ENCODE peak calls at places on chromosome 3, in six cellular contexts. F, B, R, H, A and S are unnamed samples.

GRCh38 chr3:157290761-157291160 is 130.8 kb upstream of the CCNL1 start:
- DNase-seq in F (no peak), B (peak), R (no peak), H (no peak), A (peak), S (peak)

GRCh38 chr3:171162986-171163723 is 136.6 kb upstream of the SLC2A2 start:
- DNase-seq in F (no peak), B (no peak), R (no peak), H (no peak), A (no peak), S (no peak)

GRCh38 chr3:42701371-42702065 is 1.1 kb downstream of the HHATL start:
- DNase-seq in F (peak), B (no peak), R (no peak), H (peak), A (peak), S (peak)

GRCh38 chr3:13636874-13637273 is 87.9 kb downstream of the FBLN2 start:
- DNase-seq in F (peak), B (no peak), R (no peak), H (no peak), A (no peak), S (no peak)

GRCh38 chr3:8985411-8985831 is 22.1 kb upstream of the RAD18 start:
- DNase-seq in F (no peak), B (no peak), R (no peak), H (no peak), A (no peak), S (no peak)

GRCh38 chr3:110932515-110933095 is 139.0 kb upstream of the NECTIN3 start:
- DNase-seq in F (no peak), B (no peak), R (no peak), H (no peak), A (peak), S (no peak)

GRCh38 chr3:126320517-126321293 is 36.5 kb downstream of the KLF15 start:
- DNase-seq in F (no peak), B (no peak), R (no peak), H (no peak), A (no peak), S (no peak)

GRCh38 chr3:121473001-121473400 is 72.8 kb downstream of the POLQ start:
- DNase-seq in F (no peak), B (no peak), R (no peak), H (no peak), A (peak), S (peak)

GRCh38 chr3:188807002-188807401 is 364.8 kb upstream of the TPRG1 start:
- DNase-seq in F (no peak), B (no peak), R (no peak), H (no peak), A (peak), S (no peak)

GRCh38 chr3:186640473-186640818 is 247 bp downstream of the FETUB start:
- DNase-seq in F (no peak), B (no peak), R (peak), H (no peak), A (peak), S (peak)

GRCh38 chr3:16721494-16721893 is 116.3 kb upstream of the DAZL start:
- DNase-seq in F (no peak), B (no peak), R (no peak), H (no peak), A (no peak), S (no peak)

GRCh38 chr3:99920530-99921376 is 103.1 kb downstream of the CMSS1 start:
- DNase-seq in F (peak), B (no peak), R (peak), H (peak), A (peak), S (no peak)

GRCh38 chr3:132788299-132788698 is 66.1 kb upstream of the NPHP3 start:
- DNase-seq in F (no peak), B (no peak), R (peak), H (no peak), A (peak), S (peak)

GRCh38 chr3:129756871-129757270 is 136.6 kb downstream of the TMCC1 start:
- DNase-seq in F (no peak), B (peak), R (no peak), H (no peak), A (peak), S (peak)

GRCh38 chr3:38005076-38006020 is 14.8 kb downstream of the VILL start:
- DNase-seq in F (peak), B (no peak), R (no peak), H (peak), A (peak), S (no peak)

GRCh38 chr3:15010664-15011063 is 54.5 kb downstream of the MRPS25 start:
- DNase-seq in F (no peak), B (no peak), R (peak), H (no peak), A (peak), S (no peak)

GRCh38 chr3:195508185-195508584 is 34.9 kb downstream of the PPP1R2 start:
- DNase-seq in F (no peak), B (no peak), R (no peak), H (no peak), A (no peak), S (no peak)

GRCh38 chr3:127068871-127069270 is 86.0 kb downstream of the PLXNA1 start:
- DNase-seq in F (no peak), B (no peak), R (no peak), H (no peak), A (no peak), S (no peak)

GRCh38 chr3:114449271-114450007 is 155.6 kb downstream of the TIGIT start:
- DNase-seq in F (no peak), B (no peak), R (peak), H (no peak), A (no peak), S (no peak)

GRCh38 chr3:11323827-11324226 is 51.6 kb downstream of the ATG7 start:
- DNase-seq in F (no peak), B (no peak), R (no peak), H (no peak), A (peak), S (no peak)

GRCh38 chr3:57998366-57999283 is 9.6 kb upstream of the FLNB start:
- DNase-seq in F (no peak), B (no peak), R (peak), H (peak), A (peak), S (no peak)

GRCh38 chr3:12964713-12965612 is 108.3 kb downstream of the IQSEC1 start:
- DNase-seq in F (no peak), B (no peak), R (no peak), H (no peak), A (no peak), S (no peak)

GRCh38 chr3:50156991-50157493 is 1.9 kb downstream of the SEMA3F start:
- DNase-seq in F (no peak), B (no peak), R (no peak), H (peak), A (peak), S (no peak)
- H3K4me3 ChIP-seq in F (no peak), B (peak), R (peak), H (peak), A (peak), S (peak)

GRCh38 chr3:101677436-101678286 is 729 bp upstream of the ZBTB11 start:
- DNase-seq in F (peak), B (no peak), R (no peak), H (no peak), A (no peak), S (no peak)
- H3K4me3 ChIP-seq in F (peak), B (peak), R (peak), H (peak), A (peak), S (peak)

GRCh38 chr3:125062904-125063618 is 7.3 kb upstream of the HEG1 start:
- DNase-seq in F (no peak), B (peak), R (peak), H (no peak), A (peak), S (peak)

GRCh38 chr3:125058959-125059358 is 3.2 kb upstream of the HEG1 start:
- DNase-seq in F (no peak), B (no peak), R (no peak), H (no peak), A (no peak), S (no peak)

GRCh38 chr3:125061170-125061569 is 5.4 kb upstream of the HEG1 start:
- DNase-seq in F (no peak), B (no peak), R (no peak), H (no peak), A (peak), S (no peak)

GRCh38 chr3:125059488-125060245 is 3.9 kb upstream of the HEG1 start:
- DNase-seq in F (no peak), B (no peak), R (no peak), H (no peak), A (peak), S (no peak)

DNA sequence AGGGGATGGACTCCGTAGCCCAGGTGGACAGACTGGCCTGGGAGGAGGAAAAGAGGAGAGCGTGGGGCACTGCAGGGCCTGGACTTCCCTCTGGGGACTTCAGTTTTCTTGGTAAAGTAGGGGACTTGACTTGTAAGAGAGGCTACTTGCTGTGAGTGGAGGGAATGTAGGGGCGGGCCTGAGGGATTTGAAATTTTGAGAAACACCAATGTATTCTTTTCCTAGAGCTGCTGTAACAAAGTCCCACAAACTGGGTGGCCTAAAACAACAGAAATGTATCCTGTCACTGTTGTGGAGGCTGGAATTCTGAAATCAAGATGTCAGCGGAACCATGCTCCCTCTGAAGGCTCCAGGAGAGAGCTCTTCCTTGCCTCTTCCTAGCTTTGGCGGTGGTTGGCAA is 5.8 kb upstream of the HEG1 start:
- DNase-seq in F (no peak), B (no peak), R (no peak), H (no peak), A (no peak), S (no peak)
- H3K4me3 ChIP-seq in F (no peak), B (no peak), R (no peak), H (no peak), A (peak), S (no peak)

GRCh38 chr3:7877312-7877711 is 624.3 kb upstream of the LMCD1 start:
- DNase-seq in F (no peak), B (no peak), R (no peak), H (no peak), A (peak), S (no peak)

GRCh38 chr3:7875858-7876442 is 625.7 kb upstream of the LMCD1 start:
- DNase-seq in F (no peak), B (no peak), R (peak), H (no peak), A (peak), S (peak)

GRCh38 chr3:7874116-7874515 is 627.5 kb upstream of the LMCD1 start:
- DNase-seq in F (no peak), B (no peak), R (peak), H (no peak), A (peak), S (peak)

GRCh38 chr3:7879572-7879971 is 622.1 kb upstream of the LMCD1 start:
- DNase-seq in F (no peak), B (no peak), R (no peak), H (no peak), A (no peak), S (no peak)

GRCh38 chr3:7876741-7877297 is 624.8 kb upstream of the LMCD1 start:
- DNase-seq in F (no peak), B (no peak), R (peak), H (no peak), A (peak), S (no peak)
- H3K4me3 ChIP-seq in F (no peak), B (no peak), R (no peak), H (no peak), A (no peak), S (no peak)

DNA sequence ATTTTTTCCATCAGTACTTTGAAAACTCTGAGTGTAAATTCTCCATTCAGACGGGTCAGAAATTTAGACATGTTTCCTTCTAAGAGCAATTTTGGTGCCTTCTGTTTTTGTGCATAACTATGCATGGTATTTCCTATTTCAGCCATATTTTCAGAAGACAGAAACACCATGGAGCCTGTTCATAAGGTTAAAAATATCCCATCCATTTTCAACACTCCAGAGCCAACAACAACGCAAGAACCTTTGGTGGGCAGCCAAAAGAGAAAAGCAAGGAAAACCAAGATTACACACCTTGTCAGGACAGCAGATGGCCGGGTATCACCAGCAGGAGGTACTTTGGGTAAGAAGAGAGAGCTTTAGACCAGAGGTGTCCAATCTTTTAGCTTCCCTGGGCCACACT is 275.6 kb downstream of the BBX start:
- DNase-seq in F (no peak), B (peak), R (no peak), H (no peak), A (peak), S (peak)
- H3K4me3 ChIP-seq in F (no peak), B (no peak), R (no peak), H (no peak), A (no peak), S (no peak)

DNA sequence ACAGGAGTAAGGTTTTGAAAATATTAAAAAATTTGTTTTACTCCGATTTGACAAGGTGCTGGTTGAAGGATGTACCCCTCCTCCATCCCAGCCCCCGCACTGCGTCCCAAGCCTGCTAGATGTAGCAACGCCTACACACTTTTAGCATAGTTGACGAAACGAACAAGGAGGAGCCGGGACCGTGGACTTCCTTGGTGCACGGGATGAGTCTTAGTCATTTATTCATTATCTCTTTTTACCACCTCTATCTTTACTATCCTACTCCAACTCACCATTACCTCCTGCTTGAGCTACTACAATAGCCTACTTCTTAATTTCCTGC is 10.6 kb downstream of the PRICKLE2 start:
- DNase-seq in F (peak), B (no peak), R (peak), H (no peak), A (peak), S (no peak)
- H3K4me3 ChIP-seq in F (peak), B (no peak), R (peak), H (no peak), A (peak), S (no peak)

GRCh38 chr3:98890960-98891910 is 10.3 kb downstream of the DCBLD2 start:
- DNase-seq in F (no peak), B (no peak), R (no peak), H (no peak), A (peak), S (no peak)
- H3K4me3 ChIP-seq in F (no peak), B (no peak), R (no peak), H (no peak), A (no peak), S (peak)

DNA sequence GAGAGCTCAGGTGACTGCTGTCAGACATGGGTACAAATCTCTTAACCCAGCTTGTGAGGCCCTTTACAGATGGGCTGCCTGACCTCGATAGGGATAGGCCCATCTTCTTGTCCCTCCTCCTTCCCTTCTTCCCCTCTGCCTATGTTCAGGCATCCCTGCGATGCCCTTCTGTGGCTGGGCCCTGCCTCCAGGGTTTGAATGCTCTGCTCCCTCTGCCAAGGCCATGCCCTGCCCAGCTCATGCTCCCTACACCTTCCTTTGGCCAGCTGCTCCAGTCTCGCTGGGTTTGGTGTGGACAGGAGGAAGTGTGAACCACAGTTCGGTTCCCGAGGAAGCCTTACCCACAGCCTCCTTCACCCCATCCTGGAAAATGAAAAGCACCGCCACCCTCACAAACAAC is 4.3 kb downstream of the FYCO1 start:
- DNase-seq in F (no peak), B (no peak), R (no peak), H (no peak), A (no peak), S (no peak)
- H3K4me3 ChIP-seq in F (no peak), B (no peak), R (no peak), H (no peak), A (no peak), S (no peak)

GRCh38 chr3:53161820-53162671 is 1.0 kb downstream of the PRKCD start:
- DNase-seq in F (peak), B (no peak), R (peak), H (peak), A (peak), S (no peak)

GRCh38 chr3:53162672-53163458 is 1.9 kb downstream of the PRKCD start:
- DNase-seq in F (peak), B (no peak), R (no peak), H (peak), A (no peak), S (no peak)

GRCh38 chr3:53161345-53161819 is 373 bp downstream of the PRKCD start:
- DNase-seq in F (no peak), B (no peak), R (no peak), H (peak), A (no peak), S (no peak)

GRCh38 chr3:53164911-53165310 is 3.9 kb downstream of the PRKCD start:
- DNase-seq in F (peak), B (no peak), R (peak), H (no peak), A (no peak), S (no peak)

DNA sequence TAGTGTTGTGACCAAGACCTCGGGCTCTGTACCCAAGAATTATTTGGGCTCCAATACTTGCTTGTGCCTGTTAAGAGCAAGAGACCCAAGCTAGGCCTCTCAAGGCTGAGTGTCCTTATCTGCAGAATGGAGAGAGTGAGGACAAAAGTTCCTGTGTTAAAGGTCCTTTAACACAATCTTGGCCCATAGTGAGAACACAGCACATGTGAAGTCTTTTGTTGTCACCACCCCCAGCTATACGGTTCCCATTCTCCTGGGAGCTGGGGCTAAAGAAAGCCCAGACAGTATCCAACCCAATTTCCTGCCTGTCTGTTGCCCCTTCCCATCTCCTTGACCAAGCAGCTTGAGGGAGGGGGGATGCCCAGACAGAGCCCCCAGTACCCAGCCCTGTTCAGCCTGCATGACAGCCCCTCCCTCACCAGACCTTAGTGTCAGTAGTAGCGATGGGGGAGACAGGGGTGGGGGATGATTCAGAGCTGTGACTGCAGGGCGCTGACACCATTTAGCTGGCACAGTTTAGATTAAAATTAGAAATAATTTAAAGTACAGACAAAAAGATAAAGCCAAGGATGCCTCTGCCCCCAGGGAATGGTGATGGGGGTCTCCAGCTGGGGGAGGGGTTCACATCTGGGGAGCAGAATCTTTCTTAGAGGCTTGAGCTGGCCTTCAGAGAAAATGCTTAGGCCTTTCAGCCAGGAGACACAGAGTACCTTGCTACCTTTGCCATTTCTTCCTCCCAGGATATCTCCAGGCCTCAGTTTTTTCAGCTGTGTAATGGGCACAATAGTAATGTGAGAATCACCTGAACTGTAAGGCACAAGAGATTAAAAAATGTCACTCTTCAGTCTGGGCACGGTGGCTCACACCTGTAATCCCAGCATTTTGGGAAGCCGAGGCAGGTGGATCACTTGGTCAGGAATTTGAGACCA is 2.7 kb downstream of the PRKCD start:
- DNase-seq in F (no peak), B (no peak), R (no peak), H (no peak), A (no peak), S (no peak)
- H3K4me3 ChIP-seq in F (peak), B (no peak), R (no peak), H (no peak), A (no peak), S (no peak)